ENCODE peak calls at places on chromosomes 16 and 17, in four cellular contexts. C, D, F and R are unnamed samples. For H3K4me1 and H3K27me3, the result is how much of the 10 kb centered on the place peaks cover.

GRCh38 chr17:36935681-36936454 is 1.4 kb upstream of the LHX1 start:
- DNase-seq in C (no peak), D (no peak), F (no peak), R (no peak)

GRCh38 chr17:45989759-45990158 is 9.3 kb upstream of the STH start:
- DNase-seq in C (no peak), D (no peak), F (no peak), R (no peak)

GRCh38 chr17:72111374-72111773 is 9.4 kb upstream of the SOX9 start:
- DNase-seq in C (no peak), D (no peak), F (no peak), R (no peak)

GRCh38 chr16:30456302-30456701 is 10.6 kb upstream of the SEPHS2 start:
- DNase-seq in C (no peak), D (no peak), F (no peak), R (no peak)

GRCh38 chr16:23248261-23249194 is 53.6 kb upstream of the SCNN1B start:
- DNase-seq in C (no peak), D (no peak), F (no peak), R (no peak)

GRCh38 chr17:67434061-67434525 is 57.0 kb downstream of the PITPNC1 start:
- DNase-seq in C (peak), D (peak), F (no peak), R (no peak)

GRCh38 chr16:29849505-29849904 is 13.5 kb downstream of the CDIPT start:
- DNase-seq in C (no peak), D (no peak), F (no peak), R (no peak)

GRCh38 chr17:35969558-35970442 is 11.5 kb downstream of the CCL16 start:
- DNase-seq in C (peak), D (peak), F (peak), R (peak)

GRCh38 chr16:19926449-19927390 is 42.1 kb upstream of the GPRC5B start:
- DNase-seq in C (no peak), D (no peak), F (no peak), R (no peak)

GRCh38 chr16:67833035-67833417 is 9.1 kb upstream of the THAP11 start:
- DNase-seq in C (no peak), D (no peak), F (no peak), R (no peak)

GRCh38 chr17:75927286-75927922 is 13.4 kb downstream of the FBF1 start:
- DNase-seq in C (peak), D (no peak), F (no peak), R (peak)

GRCh38 chr17:491086-492014 is 138.7 kb upstream of the RPH3AL start:
- DNase-seq in C (peak), D (no peak), F (no peak), R (peak)

GRCh38 chr17:39178516-39178915 is 12.6 kb upstream of the ARL5C start:
- DNase-seq in C (peak), D (no peak), F (no peak), R (no peak)

GRCh38 chr16:49376206-49376605 is 2.6 kb downstream of the C16orf78 start:
- DNase-seq in C (no peak), D (no peak), F (no peak), R (no peak)

GRCh38 chr16:66520406-66521194 is 29.3 kb downstream of the TK2 start:
- DNase-seq in C (peak), D (no peak), F (no peak), R (peak)

GRCh38 chr17:36183001-36183810 is 6.8 kb upstream of the TBC1D3B start:
- DNase-seq in C (peak), D (no peak), F (peak), R (peak)

GRCh38 chr16:19589771-19590302 is 34.3 kb downstream of the VPS35L start:
- DNase-seq in C (no peak), D (no peak), F (no peak), R (no peak)

GRCh38 chr16:975313-975690 is 4.5 kb upstream of the LMF1 start:
- DNase-seq in C (no peak), D (no peak), F (no peak), R (no peak)

GRCh38 chr16:77323695-77324094 is 111.1 kb downstream of the ADAMTS18 start:
- DNase-seq in C (no peak), D (no peak), F (no peak), R (no peak)

GRCh38 chr17:4304417-4305027 is 40.7 kb upstream of the ANKFY1 start:
- DNase-seq in C (peak), D (peak), F (no peak), R (peak)

GRCh38 chr16:55754056-55754455 is 78.8 kb downstream of the CES1 start:
- DNase-seq in C (no peak), D (no peak), F (no peak), R (no peak)

GRCh38 chr16:23959069-23959800 is 123.5 kb downstream of the PRKCB start:
- DNase-seq in C (no peak), D (no peak), F (no peak), R (no peak)

GRCh38 chr16:11583889-11584565 is 2.7 kb downstream of the LITAF start:
- DNase-seq in C (peak), D (no peak), F (no peak), R (peak)

GRCh38 chr16:90020838-90021382 is 1.7 kb upstream of the DBNDD1 start:
- DNase-seq in C (no peak), D (no peak), F (no peak), R (no peak)

GRCh38 chr16:86680137-86680536 is 101.8 kb downstream of the FOXL1 start:
- DNase-seq in C (no peak), D (no peak), F (no peak), R (no peak)

GRCh38 chr17:51559778-51560177 is 299.4 kb downstream of the UTP18 start:
- DNase-seq in C (no peak), D (no peak), F (no peak), R (no peak)

GRCh38 chr16:68366062-68366461 is 55.2 kb downstream of the PRMT7 start:
- DNase-seq in C (no peak), D (no peak), F (no peak), R (no peak)

GRCh38 chr17:72445055-72445991 is 324.5 kb downstream of the SOX9 start:
- DNase-seq in C (peak), D (no peak), F (no peak), R (no peak)

GRCh38 chr16:12728471-12728870 is 75.2 kb downstream of the CPPED1 start:
- DNase-seq in C (no peak), D (no peak), F (no peak), R (no peak)
- H3K4me1 ChIP-seq in C (under half), D (under half), F (under half), R (under half)

DNA sequence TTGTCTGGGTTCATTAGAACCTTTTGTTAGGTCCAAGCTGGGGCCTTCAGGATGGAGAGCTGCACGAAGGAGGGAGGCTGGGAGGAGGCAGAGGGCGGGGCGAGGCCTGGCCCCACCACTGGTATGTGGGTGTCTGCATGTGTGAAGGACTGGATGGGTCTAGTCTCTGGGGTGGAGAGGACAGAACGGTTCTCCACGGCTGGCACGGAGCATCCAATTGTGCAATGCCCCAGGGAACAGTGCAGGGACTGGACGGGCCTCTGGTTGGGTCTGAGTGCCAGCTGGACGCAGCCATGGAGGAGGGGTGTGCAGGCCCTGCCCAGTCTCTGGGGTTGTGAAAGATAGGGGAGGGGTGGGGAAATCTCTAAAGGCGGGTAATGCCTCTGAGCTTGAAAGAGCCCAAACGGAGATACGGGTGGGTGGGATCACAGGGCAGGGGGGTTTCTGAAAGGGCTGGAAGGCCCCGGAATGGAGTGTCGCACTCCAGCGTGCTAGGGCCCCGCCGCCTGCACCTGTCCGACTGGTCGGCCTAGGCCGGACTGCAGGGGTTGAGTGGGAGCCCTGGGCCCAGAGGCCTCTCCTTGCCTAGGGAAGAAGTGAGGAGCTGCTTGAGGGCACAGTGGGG is 1.6 kb downstream of the PPL start:
- DNase-seq in C (peak), D (peak), F (peak), R (peak)
- H3K4me3 ChIP-seq in C (peak), D (peak), F (peak), R (no peak)

GRCh38 chr17:81958633-81959342 is 2.2 kb downstream of the NOTUM start:
- DNase-seq in C (no peak), D (no peak), F (no peak), R (no peak)
- H3K27me3 ChIP-seq in C (half or more), D (half or more), F (half or more), R (under half)

DNA sequence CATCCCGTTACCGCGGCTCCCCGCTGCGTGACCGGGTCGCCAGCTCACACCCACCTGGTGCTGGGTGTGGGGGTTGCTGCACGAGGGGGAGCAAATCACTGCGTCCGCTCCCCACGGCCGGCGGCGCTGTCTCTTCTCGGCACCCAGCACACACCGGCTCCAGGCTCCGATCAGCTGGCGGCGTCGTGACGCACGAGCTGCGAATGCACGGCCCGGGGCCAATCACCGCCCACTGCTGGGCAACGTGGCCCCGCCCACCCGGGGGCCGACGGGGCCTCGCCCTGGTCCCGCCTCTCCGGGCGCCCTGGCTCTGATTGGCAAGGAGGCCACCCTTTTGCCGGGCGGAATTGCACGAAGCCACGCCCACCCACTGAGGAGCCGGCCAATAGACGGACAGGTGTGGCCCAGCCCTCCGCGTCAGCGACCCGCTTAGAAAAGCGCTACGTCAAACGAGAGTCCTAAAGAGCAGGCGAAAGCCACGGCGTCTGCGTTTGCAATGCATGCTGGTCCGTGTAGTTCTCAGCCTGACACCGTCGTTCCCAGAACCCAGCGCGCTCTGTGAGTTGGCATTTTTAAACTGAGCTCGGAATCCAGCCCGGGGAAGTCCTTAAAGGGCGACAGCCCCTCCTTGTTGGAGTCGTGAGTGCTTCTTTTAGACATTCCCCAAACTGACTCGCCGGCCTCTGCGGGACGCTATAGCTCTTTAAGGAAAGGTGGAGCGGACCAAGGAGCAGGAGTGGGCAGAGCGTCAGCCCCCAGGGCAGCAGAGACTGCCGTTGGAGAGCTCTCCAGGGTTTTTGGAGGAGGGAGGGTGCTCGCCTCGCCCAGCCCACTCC is 6.1 kb upstream of the TLCD2 start:
- DNase-seq in C (peak), D (peak), F (peak), R (peak)
- H3K4me1 ChIP-seq in C (under half), D (under half), F (under half), R (under half)